ENCODE peak calls at places on chromosomes 5 and 9, in five cellular contexts. Q is NCI-H2171, S is sciatic nerve, N is HT-29, I is ureter. O is an unnamed sample.

GRCh38 chr9:34957492-34958410 is at the start of gene PHF24:
- DNase-seq in S (no peak), Q (no peak), N (no peak), I (no peak), O (no peak)

GRCh38 chr9:75532651-75533050 is 357.8 kb upstream of the PCSK5 start:
- DNase-seq in N (no peak), S (no peak), Q (no peak), I (no peak), O (no peak)

GRCh38 chr9:118362596-118362995 is 658.4 kb downstream of the TLR4 start:
- DNase-seq in Q (no peak), S (no peak), I (no peak), N (no peak), O (no peak)

GRCh38 chr9:5593904-5594303 is 35.0 kb upstream of the RIC1 start:
- DNase-seq in Q (no peak), S (no peak), I (no peak), N (no peak), O (no peak)

GRCh38 chr9:136996361-136997281 is at the start of gene CLIC3:
- DNase-seq in I (no peak), Q (peak), S (no peak), N (peak), O (peak)

GRCh38 chr9:110076894-110077725 is 130.8 kb downstream of the C9orf152 start:
- DNase-seq in I (no peak), N (no peak), S (no peak), Q (no peak), O (no peak)

GRCh38 chr5:121526908-121527307 is 324.8 kb upstream of the FTMT start:
- DNase-seq in Q (no peak), S (no peak), I (no peak), N (no peak), O (no peak)

GRCh38 chr9:133526721-133527321 is 2.1 kb upstream of the MYMK start:
- DNase-seq in S (no peak), Q (no peak), I (no peak), N (no peak), O (no peak)

GRCh38 chr5:121366515-121366914 is 485.2 kb upstream of the FTMT start:
- DNase-seq in N (no peak), Q (no peak), I (no peak), S (no peak), O (no peak)

GRCh38 chr5:111461261-111461671 is 51.1 kb downstream of the STARD4 start:
- DNase-seq in N (peak), Q (no peak), S (no peak), I (no peak), O (no peak)

GRCh38 chr5:79464695-79465332 is 49.1 kb downstream of the HOMER1 start:
- DNase-seq in N (peak), I (no peak), S (no peak), Q (no peak), O (no peak)

GRCh38 chr5:77301447-77301878 is 91.0 kb downstream of the PDE8B start:
- DNase-seq in S (no peak), Q (no peak), I (no peak), N (no peak), O (no peak)

GRCh38 chr5:72283358-72283757 is 36.7 kb downstream of the MRPS27 start:
- DNase-seq in I (no peak), N (no peak), S (no peak), Q (no peak), O (no peak)